ENCODE peak calls at places on chromosomes 16 and 17, in eight cellular contexts. M is neural crest cell, O is BJ, C is HFF-Myc, E is lung, W is thoracic aorta, J is endothelial cell, B is epithelial cell of esophagus. X is an unnamed sample.

GRCh38 chr17:77386502-77387192 is 245.9 kb downstream of the SEC14L1 start:
- DNase-seq in M (no peak), O (no peak), J (no peak), E (no peak), B (no peak), W (no peak), C (no peak), X (no peak)

GRCh38 chr16:54356391-54356790 is 69.8 kb upstream of the IRX3 start:
- DNase-seq in B (no peak), E (no peak), C (no peak), M (no peak), W (no peak), O (no peak), J (no peak), X (no peak)

GRCh38 chr17:76296186-76296585 is 11.9 kb downstream of the QRICH2 start:
- DNase-seq in B (no peak), M (no peak), J (no peak), O (no peak), W (no peak), E (no peak), C (no peak), X (no peak)

GRCh38 chr17:41678907-41679739 is 9.6 kb upstream of the EIF1 start:
- DNase-seq in B (peak), M (no peak), E (peak), C (peak), J (no peak), W (no peak), O (no peak), X (no peak)

GRCh38 chr16:4578961-4579530 is 22.9 kb downstream of the C16orf96 start:
- DNase-seq in B (no peak), C (no peak), M (no peak), O (no peak), W (no peak), J (no peak), E (no peak), X (peak)

GRCh38 chr17:7235693-7236665 is 1.7 kb upstream of the DVL2 start:
- DNase-seq in O (no peak), W (no peak), B (peak), E (no peak), C (no peak), J (no peak), M (no peak), X (no peak)

GRCh38 chr16:47143677-47144558 is at the start of gene NETO2:
- DNase-seq in J (peak), B (peak), E (peak), O (no peak), M (peak), C (no peak), W (no peak), X (peak)

GRCh38 chr17:81395600-81396277 is 482 bp downstream of the BAHCC1 start:
- DNase-seq in E (no peak), W (no peak), J (no peak), M (no peak), C (no peak), B (no peak), O (no peak), X (no peak)

GRCh38 chr17:45908460-45908859 is 14.1 kb downstream of the MAPT start:
- DNase-seq in E (no peak), J (no peak), B (no peak), W (no peak), M (no peak), O (no peak), C (no peak), X (no peak)

GRCh38 chr17:77526728-77527355 is 386.1 kb downstream of the SEC14L1 start:
- DNase-seq in W (no peak), O (no peak), B (no peak), E (no peak), J (no peak), C (no peak), M (no peak), X (no peak)

GRCh38 chr16:57098188-57098841 is 5.9 kb downstream of the CPNE2 start:
- DNase-seq in O (no peak), J (no peak), W (no peak), B (no peak), M (no peak), C (no peak), E (no peak), X (no peak)

GRCh38 chr17:77935121-77935571 is 23.4 kb upstream of the TNRC6C start:
- DNase-seq in J (no peak), W (no peak), C (no peak), O (no peak), E (no peak), M (no peak), B (no peak), X (no peak)

GRCh38 chr17:40522250-40522960 is 21.0 kb upstream of the TNS4 start:
- DNase-seq in E (no peak), C (no peak), J (no peak), B (no peak), W (no peak), O (no peak), M (no peak), X (no peak)

GRCh38 chr17:39365252-39365651 is 36.2 kb downstream of the FBXL20 start:
- DNase-seq in B (no peak), C (peak), E (no peak), M (no peak), O (peak), J (no peak), W (no peak), X (no peak)

GRCh38 chr17:50853781-50854180 is 12.4 kb downstream of the TOB1 start:
- DNase-seq in J (no peak), W (no peak), M (no peak), B (no peak), C (no peak), O (no peak), E (no peak), X (no peak)

DNA sequence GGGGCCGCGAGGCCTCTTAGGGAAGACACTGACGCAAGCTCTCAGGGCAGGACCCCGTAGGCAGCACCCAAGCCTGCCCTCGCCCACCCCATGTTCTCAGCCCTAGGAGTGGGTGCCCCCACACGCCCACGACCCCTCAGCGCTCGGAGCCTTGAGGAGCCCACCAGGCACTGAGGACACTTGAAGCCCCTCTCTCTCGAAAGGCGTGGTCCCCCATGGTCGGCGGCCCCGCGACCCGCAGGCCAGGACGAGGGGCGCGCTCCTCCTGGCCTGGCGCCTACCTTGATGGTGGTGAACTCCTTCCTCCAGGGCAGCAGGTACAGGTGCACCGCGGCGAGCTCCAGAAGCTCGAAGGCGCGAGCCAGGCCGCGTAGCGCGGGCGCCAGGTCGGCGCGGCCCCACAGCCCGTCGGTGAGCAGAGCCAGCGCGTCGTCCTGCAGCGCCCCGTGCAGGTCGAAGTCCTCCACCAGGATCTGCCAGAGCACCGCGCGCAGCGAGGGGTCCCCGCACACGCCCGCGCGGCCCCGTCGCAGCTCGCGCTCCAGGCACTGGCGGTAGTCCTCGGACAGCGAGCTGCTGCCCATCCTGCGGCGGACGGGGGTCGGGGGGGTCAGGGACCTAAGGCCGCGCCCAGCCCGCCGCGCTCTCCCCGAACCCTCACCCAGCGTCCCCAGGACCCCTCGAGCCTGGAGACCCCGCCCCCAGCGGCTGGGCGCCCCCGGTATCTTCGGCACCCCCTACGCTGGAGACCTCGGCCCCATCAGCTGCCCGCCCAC is 668 bp downstream of the SPATA2L start:
- DNase-seq in C (no peak), O (no peak), W (no peak), E (no peak), J (peak), M (no peak), B (peak), X (peak)
- TF ChIP-seq CTCF in C (peak), O (peak), W (no peak), E (no peak), J (no peak), M (peak), B (no peak), X (peak)

DNA sequence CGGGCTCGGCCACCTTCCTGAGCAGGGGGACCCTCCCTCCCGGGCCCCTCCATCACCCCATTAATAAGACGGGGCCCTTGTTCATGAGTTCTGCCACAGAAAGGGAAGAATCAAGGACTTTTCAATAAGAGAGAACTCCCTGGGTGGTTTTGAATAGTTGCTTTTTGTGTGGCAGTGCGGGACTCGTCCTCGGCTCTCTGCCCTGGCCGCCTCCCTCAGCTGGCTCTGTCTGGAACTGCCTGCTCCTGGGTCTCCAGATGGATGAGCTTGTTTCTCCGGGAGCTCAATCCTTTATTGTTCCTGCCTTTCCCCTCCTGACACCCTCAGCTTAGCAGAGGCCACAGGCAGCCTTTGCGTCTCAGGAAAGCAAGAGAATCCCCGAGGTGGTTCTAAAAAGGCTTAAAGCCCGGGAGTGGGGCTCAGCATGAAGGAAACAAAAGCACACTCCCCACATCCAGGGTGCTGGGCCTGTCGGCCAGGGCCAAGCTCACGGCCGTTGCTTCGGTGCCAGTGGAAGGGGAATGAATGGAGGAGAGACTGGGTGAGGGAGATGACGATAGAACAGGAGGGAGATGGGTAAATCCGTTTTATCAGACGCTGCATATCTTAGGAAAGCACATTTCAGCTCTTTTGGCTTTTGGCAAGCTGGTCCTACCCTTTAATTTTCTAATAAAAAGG is 60.2 kb downstream of the RAI1 start:
- DNase-seq in J (peak), M (peak), B (no peak), E (no peak), W (no peak), O (no peak), C (no peak), X (no peak)
- TF ChIP-seq CTCF in J (no peak), M (peak), B (peak), E (no peak), W (peak), O (peak), C (no peak), X (no peak)

GRCh38 chr17:4548721-4549531 is 6.3 kb downstream of the MYBBP1A start:
- DNase-seq in B (peak), O (no peak), J (no peak), M (no peak), C (no peak), W (no peak), E (no peak), X (no peak)

GRCh38 chr17:4550534-4551039 is 4.6 kb downstream of the MYBBP1A start:
- DNase-seq in W (no peak), M (no peak), B (no peak), O (no peak), E (no peak), C (no peak), J (no peak), X (no peak)

GRCh38 chr17:4549781-4550533 is 5.2 kb downstream of the MYBBP1A start:
- DNase-seq in B (no peak), J (no peak), O (no peak), M (no peak), E (no peak), C (no peak), W (no peak), X (no peak)

GRCh38 chr17:4551796-4552525 is 3.2 kb downstream of the MYBBP1A start:
- DNase-seq in W (no peak), C (no peak), B (no peak), M (no peak), J (no peak), E (no peak), O (no peak), X (no peak)

GRCh38 chr17:4551141-4551540 is 4.0 kb downstream of the MYBBP1A start:
- DNase-seq in C (no peak), W (no peak), J (peak), O (no peak), B (no peak), E (no peak), M (no peak), X (no peak)
- TF ChIP-seq CTCF in C (peak), W (no peak), J (peak), O (no peak), B (no peak), E (no peak), M (peak), X (no peak)

GRCh38 chr16:86520317-86521210 is 10.2 kb downstream of the FOXF1 start:
- DNase-seq in M (no peak), O (no peak), C (no peak), W (no peak), J (no peak), E (no peak), B (no peak), X (no peak)

GRCh38 chr16:86521236-86522197 is 11.2 kb downstream of the FOXF1 start:
- DNase-seq in O (no peak), E (no peak), B (no peak), W (no peak), C (no peak), M (no peak), J (no peak), X (no peak)

GRCh38 chr16:86519007-86519648 is 8.8 kb downstream of the FOXF1 start:
- DNase-seq in M (no peak), W (no peak), J (no peak), O (no peak), E (no peak), B (no peak), C (no peak), X (no peak)

GRCh38 chr16:86517652-86518258 is 7.4 kb downstream of the FOXF1 start:
- DNase-seq in C (peak), B (peak), E (peak), O (no peak), M (peak), J (peak), W (no peak), X (peak)

GRCh38 chr16:86519649-86520316 is 9.5 kb downstream of the FOXF1 start:
- DNase-seq in M (peak), J (peak), E (no peak), C (no peak), B (peak), O (no peak), W (no peak), X (peak)
- TF ChIP-seq CTCF in M (peak), J (peak), E (peak), C (peak), B (peak), O (peak), W (peak), X (peak)

X was measured in GM13976.